ENCODE peak calls at places on chromosomes 2 and 18, in nine cellular contexts. One of them, this sample, is unnamed.

GRCh38 chr2:10284108-10284870 is 18.4 kb upstream of the HPCAL1 start:
- DNase-seq in HTR-8/SVneo: no peak
- DNase-seq in endothelial cell: no peak
- DNase-seq in AG04449: no peak
- DNase-seq in stimulated activated naive CD8-positive, alpha-beta T cell treated with anti-CD3 and anti-CD28 coated beads, Interleukin-15, amount 100 ng/mL, for 72 hours: no peak
- DNase-seq in HL-60: no peak
- DNase-seq in DMS153: no peak
- DNase-seq in glutamatergic neuron: no peak
- DNase-seq in MV-4-11: no peak
- DNase-seq in this sample: no peak

GRCh38 chr18:55301196-55301540 is 286.8 kb downstream of the TCF4 start:
- DNase-seq in HTR-8/SVneo: no peak
- DNase-seq in endothelial cell: no peak
- DNase-seq in AG04449: no peak
- DNase-seq in stimulated activated naive CD8-positive, alpha-beta T cell treated with anti-CD3 and anti-CD28 coated beads, Interleukin-15, amount 100 ng/mL, for 72 hours: no peak
- DNase-seq in HL-60: no peak
- DNase-seq in DMS153: no peak
- DNase-seq in glutamatergic neuron: no peak
- DNase-seq in MV-4-11: no peak
- DNase-seq in this sample: no peak

GRCh38 chr2:69151974-69152373 is 139.0 kb downstream of the ANTXR1 start:
- DNase-seq in HTR-8/SVneo: no peak
- DNase-seq in endothelial cell: no peak
- DNase-seq in AG04449: no peak
- DNase-seq in stimulated activated naive CD8-positive, alpha-beta T cell treated with anti-CD3 and anti-CD28 coated beads, Interleukin-15, amount 100 ng/mL, for 72 hours: no peak
- DNase-seq in HL-60: no peak
- DNase-seq in DMS153: no peak
- DNase-seq in glutamatergic neuron: no peak
- DNase-seq in MV-4-11: no peak
- DNase-seq in this sample: no peak

GRCh38 chr2:134177351-134177931 is 76.4 kb upstream of the MGAT5 start:
- DNase-seq in HTR-8/SVneo: peak
- DNase-seq in endothelial cell: no peak
- DNase-seq in AG04449: no peak
- DNase-seq in stimulated activated naive CD8-positive, alpha-beta T cell treated with anti-CD3 and anti-CD28 coated beads, Interleukin-15, amount 100 ng/mL, for 72 hours: no peak
- DNase-seq in HL-60: no peak
- DNase-seq in DMS153: peak
- DNase-seq in glutamatergic neuron: no peak
- DNase-seq in MV-4-11: no peak
- DNase-seq in this sample: no peak

GRCh38 chr18:74951165-74951760 is 257.7 kb downstream of the PTGR3 start:
- DNase-seq in HTR-8/SVneo: no peak
- DNase-seq in endothelial cell: no peak
- DNase-seq in AG04449: peak
- DNase-seq in stimulated activated naive CD8-positive, alpha-beta T cell treated with anti-CD3 and anti-CD28 coated beads, Interleukin-15, amount 100 ng/mL, for 72 hours: no peak
- DNase-seq in HL-60: no peak
- DNase-seq in DMS153: peak
- DNase-seq in glutamatergic neuron: no peak
- DNase-seq in MV-4-11: no peak
- DNase-seq in this sample: no peak

GRCh38 chr2:120032297-120032696 is 19.4 kb downstream of the EPB41L5 start:
- DNase-seq in HTR-8/SVneo: no peak
- DNase-seq in endothelial cell: no peak
- DNase-seq in AG04449: no peak
- DNase-seq in stimulated activated naive CD8-positive, alpha-beta T cell treated with anti-CD3 and anti-CD28 coated beads, Interleukin-15, amount 100 ng/mL, for 72 hours: no peak
- DNase-seq in HL-60: no peak
- DNase-seq in DMS153: no peak
- DNase-seq in glutamatergic neuron: no peak
- DNase-seq in MV-4-11: no peak
- DNase-seq in this sample: no peak

GRCh38 chr2:45293182-45293581 is 283.9 kb upstream of the SIX2 start:
- DNase-seq in HTR-8/SVneo: no peak
- DNase-seq in endothelial cell: no peak
- DNase-seq in AG04449: peak
- DNase-seq in stimulated activated naive CD8-positive, alpha-beta T cell treated with anti-CD3 and anti-CD28 coated beads, Interleukin-15, amount 100 ng/mL, for 72 hours: no peak
- DNase-seq in HL-60: no peak
- DNase-seq in DMS153: no peak
- DNase-seq in glutamatergic neuron: no peak
- DNase-seq in MV-4-11: no peak
- DNase-seq in this sample: no peak

GRCh38 chr2:189868896-189869295 is 84.6 kb downstream of the PMS1 start:
- DNase-seq in HTR-8/SVneo: no peak
- DNase-seq in endothelial cell: no peak
- DNase-seq in AG04449: no peak
- DNase-seq in stimulated activated naive CD8-positive, alpha-beta T cell treated with anti-CD3 and anti-CD28 coated beads, Interleukin-15, amount 100 ng/mL, for 72 hours: no peak
- DNase-seq in HL-60: no peak
- DNase-seq in DMS153: no peak
- DNase-seq in glutamatergic neuron: no peak
- DNase-seq in MV-4-11: no peak
- DNase-seq in this sample: no peak

GRCh38 chr2:151043484-151043883 is 218.2 kb downstream of the RBM43 start:
- DNase-seq in HTR-8/SVneo: peak
- DNase-seq in endothelial cell: no peak
- DNase-seq in AG04449: no peak
- DNase-seq in stimulated activated naive CD8-positive, alpha-beta T cell treated with anti-CD3 and anti-CD28 coated beads, Interleukin-15, amount 100 ng/mL, for 72 hours: no peak
- DNase-seq in HL-60: no peak
- DNase-seq in DMS153: no peak
- DNase-seq in glutamatergic neuron: no peak
- DNase-seq in MV-4-11: no peak
- DNase-seq in this sample: no peak

GRCh38 chr2:210954508-210954907 is 398.1 kb downstream of the CPS1 start:
- DNase-seq in HTR-8/SVneo: no peak
- DNase-seq in endothelial cell: no peak
- DNase-seq in AG04449: no peak
- DNase-seq in stimulated activated naive CD8-positive, alpha-beta T cell treated with anti-CD3 and anti-CD28 coated beads, Interleukin-15, amount 100 ng/mL, for 72 hours: no peak
- DNase-seq in HL-60: no peak
- DNase-seq in DMS153: no peak
- DNase-seq in glutamatergic neuron: no peak
- DNase-seq in MV-4-11: no peak
- DNase-seq in this sample: no peak

GRCh38 chr18:49768051-49768391 is 45.3 kb downstream of the ACAA2 start:
- DNase-seq in HTR-8/SVneo: peak
- DNase-seq in endothelial cell: peak
- DNase-seq in AG04449: no peak
- DNase-seq in stimulated activated naive CD8-positive, alpha-beta T cell treated with anti-CD3 and anti-CD28 coated beads, Interleukin-15, amount 100 ng/mL, for 72 hours: no peak
- DNase-seq in HL-60: peak
- DNase-seq in DMS153: no peak
- DNase-seq in glutamatergic neuron: peak
- DNase-seq in MV-4-11: peak
- DNase-seq in this sample: no peak

GRCh38 chr18:46431522-46432171 is 225.4 kb downstream of the LOXHD1 start:
- DNase-seq in HTR-8/SVneo: no peak
- DNase-seq in endothelial cell: no peak
- DNase-seq in AG04449: no peak
- DNase-seq in stimulated activated naive CD8-positive, alpha-beta T cell treated with anti-CD3 and anti-CD28 coated beads, Interleukin-15, amount 100 ng/mL, for 72 hours: no peak
- DNase-seq in HL-60: no peak
- DNase-seq in DMS153: no peak
- DNase-seq in glutamatergic neuron: no peak
- DNase-seq in MV-4-11: no peak
- DNase-seq in this sample: no peak

GRCh38 chr2:235049069-235049468 is 97.3 kb downstream of the SH3BP4 start:
- DNase-seq in HTR-8/SVneo: no peak
- DNase-seq in endothelial cell: no peak
- DNase-seq in AG04449: no peak
- DNase-seq in stimulated activated naive CD8-positive, alpha-beta T cell treated with anti-CD3 and anti-CD28 coated beads, Interleukin-15, amount 100 ng/mL, for 72 hours: no peak
- DNase-seq in HL-60: no peak
- DNase-seq in DMS153: no peak
- DNase-seq in glutamatergic neuron: no peak
- DNase-seq in MV-4-11: no peak
- DNase-seq in this sample: no peak

GRCh38 chr2:7604456-7604855 is 687.2 kb downstream of the RNF144A start:
- DNase-seq in HTR-8/SVneo: no peak
- DNase-seq in endothelial cell: no peak
- DNase-seq in AG04449: no peak
- DNase-seq in stimulated activated naive CD8-positive, alpha-beta T cell treated with anti-CD3 and anti-CD28 coated beads, Interleukin-15, amount 100 ng/mL, for 72 hours: no peak
- DNase-seq in HL-60: no peak
- DNase-seq in DMS153: no peak
- DNase-seq in glutamatergic neuron: no peak
- DNase-seq in MV-4-11: no peak
- DNase-seq in this sample: no peak

GRCh38 chr2:234593636-234594035 is 96.8 kb upstream of the ARL4C start:
- DNase-seq in HTR-8/SVneo: no peak
- DNase-seq in endothelial cell: no peak
- DNase-seq in AG04449: peak
- DNase-seq in stimulated activated naive CD8-positive, alpha-beta T cell treated with anti-CD3 and anti-CD28 coated beads, Interleukin-15, amount 100 ng/mL, for 72 hours: no peak
- DNase-seq in HL-60: no peak
- DNase-seq in DMS153: no peak
- DNase-seq in glutamatergic neuron: no peak
- DNase-seq in MV-4-11: no peak
- DNase-seq in this sample: no peak

GRCh38 chr18:61159246-61159645 is 174.0 kb upstream of the CDH20 start:
- DNase-seq in HTR-8/SVneo: no peak
- DNase-seq in endothelial cell: no peak
- DNase-seq in AG04449: no peak
- DNase-seq in stimulated activated naive CD8-positive, alpha-beta T cell treated with anti-CD3 and anti-CD28 coated beads, Interleukin-15, amount 100 ng/mL, for 72 hours: no peak
- DNase-seq in HL-60: no peak
- DNase-seq in DMS153: no peak
- DNase-seq in glutamatergic neuron: no peak
- DNase-seq in MV-4-11: no peak
- DNase-seq in this sample: no peak

GRCh38 chr2:97759727-97760407 is 46.5 kb downstream of the ZAP70 start:
- DNase-seq in HTR-8/SVneo: no peak
- DNase-seq in endothelial cell: no peak
- DNase-seq in AG04449: no peak
- DNase-seq in stimulated activated naive CD8-positive, alpha-beta T cell treated with anti-CD3 and anti-CD28 coated beads, Interleukin-15, amount 100 ng/mL, for 72 hours: no peak
- DNase-seq in HL-60: no peak
- DNase-seq in DMS153: no peak
- DNase-seq in glutamatergic neuron: no peak
- DNase-seq in MV-4-11: no peak
- DNase-seq in this sample: no peak

GRCh38 chr2:127039387-127040031 is 67.4 kb downstream of the BIN1 start:
- DNase-seq in HTR-8/SVneo: no peak
- DNase-seq in endothelial cell: no peak
- DNase-seq in AG04449: no peak
- DNase-seq in stimulated activated naive CD8-positive, alpha-beta T cell treated with anti-CD3 and anti-CD28 coated beads, Interleukin-15, amount 100 ng/mL, for 72 hours: no peak
- DNase-seq in HL-60: no peak
- DNase-seq in DMS153: no peak
- DNase-seq in glutamatergic neuron: no peak
- DNase-seq in MV-4-11: no peak
- DNase-seq in this sample: peak

This sample was measured in GM12891.